ENCODE peak calls at places on chromosomes 2 and 18, in four cellular contexts. F is fibroblast of the aortic adventitia, G is left lung, E is fibroblast of mammary gland. V is an unnamed sample.

GRCh38 chr2:33022989-33023731 is 76.4 kb downstream of the LTBP1 start:
- DNase-seq in F (peak; percentile 82), G (no peak), E (peak; percentile 89), V (no peak)

GRCh38 chr2:16686641-16687040 is 21.0 kb upstream of the CYRIA start:
- DNase-seq in F (no peak), G (no peak), E (no peak), V (no peak)

GRCh38 chr2:11073251-11073650 is 82.0 kb upstream of the SLC66A3 start:
- DNase-seq in F (peak; percentile 13), G (no peak), E (peak; percentile 44), V (no peak)

GRCh38 chr2:48719480-48720177 is 35.9 kb downstream of the LHCGR start:
- DNase-seq in F (no peak), G (no peak), E (no peak), V (peak; percentile 78)

GRCh38 chr2:17539993-17540812 is at the start of gene VSNL1:
- DNase-seq in F (peak; percentile 77), G (peak; percentile 86), E (peak; percentile 30), V (peak; percentile 46)

GRCh38 chr2:30684996-30685395 is 122.2 kb downstream of the CAPN13 start:
- DNase-seq in F (no peak), G (no peak), E (no peak), V (no peak)

GRCh38 chr2:188276255-188276654 is 15.4 kb upstream of the GULP1 start:
- DNase-seq in F (no peak), G (no peak), E (no peak), V (no peak)

GRCh38 chr2:144801766-144802165 is 281.8 kb upstream of the ZEB2 start:
- DNase-seq in F (peak; percentile 79), G (no peak), E (peak; percentile 68), V (no peak)

GRCh38 chr2:85933753-85934594 is 45.2 kb upstream of the ST3GAL5 start:
- DNase-seq in F (peak; percentile 98), G (no peak), E (peak; percentile 84), V (no peak)

GRCh38 chr2:69964353-69964831 is 3.0 kb upstream of the ASPRV1 start:
- DNase-seq in F (no peak), G (no peak), E (no peak), V (no peak)

GRCh38 chr18:63290456-63291200 is 28.9 kb downstream of the BCL2 start:
- DNase-seq in F (no peak), G (no peak), E (no peak), V (no peak)

GRCh38 chr2:44974064-44974715 is 32.7 kb downstream of the SIX3 start:
- DNase-seq in F (peak; percentile 70), G (no peak), E (peak; percentile 81), V (no peak)

GRCh38 chr2:219627105-219628100 is at the start of gene SLC4A3:
- DNase-seq in F (peak; percentile 11), G (peak; percentile 77), E (no peak), V (no peak)

GRCh38 chr2:8584174-8585066 is 97.4 kb upstream of the ID2 start:
- DNase-seq in F (no peak), G (peak; percentile 75), E (no peak), V (no peak)

GRCh38 chr2:9686061-9686460 is 55.3 kb upstream of the YWHAQ start:
- DNase-seq in F (no peak), G (no peak), E (no peak), V (no peak)

GRCh38 chr2:143068094-143068890 is 60.9 kb upstream of the ARHGAP15 start:
- DNase-seq in F (no peak), G (no peak), E (no peak), V (no peak)

GRCh38 chr2:3633982-3634630 is 23.9 kb upstream of the ALLC start:
- DNase-seq in F (no peak), G (peak; percentile 36), E (no peak), V (no peak)

GRCh38 chr2:206219957-206220356 is 54.5 kb upstream of the ZDBF2 start:
- DNase-seq in F (no peak), G (no peak), E (no peak), V (no peak)

GRCh38 chr18:37435150-37435872 is 130.3 kb downstream of the CELF4 start:
- DNase-seq in F (no peak), G (no peak), E (no peak), V (no peak)

GRCh38 chr18:68740966-68741365 is 26.1 kb upstream of the TMX3 start:
- DNase-seq in F (no peak), G (no peak), E (peak; percentile 25), V (no peak)

GRCh38 chr2:233270366-233270765 is 18.9 kb downstream of the ATG16L1 start:
- DNase-seq in F (no peak), G (no peak), E (no peak), V (no peak)

GRCh38 chr2:140502951-140503630 is 1627.7 kb downstream of the LRP1B start:
- DNase-seq in F (peak; percentile 83), G (no peak), E (peak; percentile 95), V (no peak)

GRCh38 chr18:9673296-9674251 is 34.5 kb upstream of the RAB31 start:
- DNase-seq in F (peak; percentile 85), G (no peak), E (peak; percentile 81), V (peak; percentile 69)

GRCh38 chr2:107584577-107584976 is 242.1 kb upstream of the RGPD4 start:
- DNase-seq in F (no peak), G (no peak), E (peak; percentile 58), V (no peak)

GRCh38 chr2:54763636-54764291 is 40.3 kb downstream of the EML6 start:
- DNase-seq in F (no peak), G (no peak), E (no peak), V (no peak)

GRCh38 chr2:11748861-11749645 is 2.6 kb downstream of the LPIN1 start:
- DNase-seq in F (no peak), G (no peak), E (no peak), V (no peak)

GRCh38 chr2:215361876-215362561 is 50.2 kb downstream of the ATIC start:
- DNase-seq in F (peak; percentile 33), G (no peak), E (peak; percentile 63), V (no peak)

GRCh38 chr2:75130171-75130570 is 69.1 kb downstream of the TACR1 start:
- DNase-seq in F (no peak), G (no peak), E (no peak), V (no peak)

GRCh38 chr2:167880415-167880814 is 367.0 kb downstream of the STK39 start:
- DNase-seq in F (no peak), G (no peak), E (no peak), V (no peak)

GRCh38 chr18:22493940-22494339 is 76.2 kb upstream of the CTAGE1 start:
- DNase-seq in F (peak; percentile 52), G (no peak), E (peak; percentile 29), V (no peak)

GRCh38 chr2:108853421-108853820 is 66.8 kb downstream of the CCDC138 start:
- DNase-seq in F (no peak), G (no peak), E (no peak), V (no peak)

GRCh38 chr2:159788218-159788617 is 9.8 kb downstream of the CD302 start:
- DNase-seq in F (no peak), G (no peak), E (no peak), V (no peak)

GRCh38 chr18:63604791-63605567 is 17.8 kb downstream of the SERPINB13 start:
- DNase-seq in F (no peak), G (no peak), E (peak; percentile 27), V (no peak)

GRCh38 chr2:3266727-3267548 is 110.7 kb downstream of the EIPR1 start:
- DNase-seq in F (no peak), G (no peak), E (no peak), V (no peak)

V was measured in pons.